ENCODE peak calls at places on chromosome 4, in ten cellular contexts. F, B, Q, K, Y, W, G, H, I and D are unnamed samples.

GRCh38 chr4:34365891-34366290 is 1878.4 kb downstream of the ARAP2 start:
- DNase-seq in F (no peak), B (no peak), Q (no peak), K (no peak), Y (no peak), W (no peak), G (no peak), H (no peak), I (no peak), D (no peak)

GRCh38 chr4:140309124-140309870 is 64.1 kb upstream of the SCOC start:
- DNase-seq in F (no peak), B (peak; percentile 13), Q (no peak), K (no peak), Y (no peak), W (peak; percentile 21), G (peak; percentile 47), H (no peak), I (no peak), D (no peak)

GRCh38 chr4:621296-622070 is 3.9 kb upstream of the PDE6B start:
- DNase-seq in F (no peak), B (peak; percentile 1), Q (no peak), K (no peak), Y (no peak), W (no peak), G (no peak), H (peak; percentile 11), I (no peak), D (no peak)

GRCh38 chr4:73753215-73753614 is 12.8 kb downstream of the CXCL8 start:
- DNase-seq in F (no peak), B (no peak), Q (no peak), K (no peak), Y (no peak), W (no peak), G (no peak), H (no peak), I (no peak), D (no peak)

GRCh38 chr4:122666527-122667245 is 45.8 kb upstream of the IL21 start:
- DNase-seq in F (no peak), B (no peak), Q (no peak), K (no peak), Y (peak; percentile 11), W (no peak), G (no peak), H (no peak), I (no peak), D (no peak)

GRCh38 chr4:40881096-40881495 is 131.3 kb downstream of the NSUN7 start:
- DNase-seq in F (no peak), B (no peak), Q (no peak), K (no peak), Y (no peak), W (no peak), G (no peak), H (no peak), I (no peak), D (no peak)

GRCh38 chr4:112127736-112128322 is 17.4 kb upstream of the FAM241A start:
- DNase-seq in F (no peak), B (no peak), Q (no peak), K (no peak), Y (no peak), W (no peak), G (no peak), H (no peak), I (no peak), D (no peak)

GRCh38 chr4:30728291-30728690 is 8.1 kb downstream of the PCDH7 start:
- DNase-seq in F (no peak), B (no peak), Q (no peak), K (no peak), Y (no peak), W (no peak), G (no peak), H (no peak), I (no peak), D (no peak)

GRCh38 chr4:94721310-94721709 is 36.4 kb upstream of the BMPR1B start:
- DNase-seq in F (no peak), B (no peak), Q (no peak), K (no peak), Y (no peak), W (no peak), G (no peak), H (no peak), I (no peak), D (no peak)

GRCh38 chr4:66052426-66052825 is 382.1 kb upstream of the EPHA5 start:
- DNase-seq in F (no peak), B (no peak), Q (no peak), K (no peak), Y (no peak), W (no peak), G (no peak), H (no peak), I (no peak), D (no peak)

GRCh38 chr4:84531689-84532088 is 32.6 kb upstream of the NKX6-1 start:
- DNase-seq in F (no peak), B (no peak), Q (no peak), K (no peak), Y (no peak), W (no peak), G (no peak), H (no peak), I (no peak), D (no peak)

GRCh38 chr4:156111706-156112105 is 158.0 kb upstream of the CTSO start:
- DNase-seq in F (no peak), B (no peak), Q (no peak), K (no peak), Y (no peak), W (no peak), G (no peak), H (no peak), I (no peak), D (no peak)
- H3K27ac ChIP-seq in F (no peak overlapping the region), B (no peak overlapping the region), Q (no peak overlapping the region), K (no peak overlapping the region), Y (no peak overlapping the region), W (no peak overlapping the region), G (peak overlapping the region; percentile 36), H (no peak overlapping the region), I (no peak overlapping the region), D (no peak overlapping the region)

GRCh38 chr4:113962719-113963274 is 16.6 kb downstream of the ARSJ start:
- DNase-seq in F (no peak), B (no peak), Q (no peak), K (no peak), Y (no peak), W (no peak), G (no peak), H (no peak), I (no peak), D (no peak)
- H3K4me1 ChIP-seq in F (peaks cover 13% of the 10 kb centered on the region), B (peaks cover 11% of the 10 kb centered on the region), Q (no peaks in the 10 kb centered on the region), K (no peaks in the 10 kb centered on the region), Y (peaks cover 31% of the 10 kb centered on the region), W (peaks cover 4% of the 10 kb centered on the region), G (no peaks in the 10 kb centered on the region), H (peaks cover 2% of the 10 kb centered on the region), I (no peaks in the 10 kb centered on the region), D (no peaks in the 10 kb centered on the region)

GRCh38 chr4:7939377-7940108 is at the start of gene AFAP1:
- DNase-seq in F (peak; percentile 92), B (peak; percentile 92), Q (peak; percentile 96), K (peak; percentile 89), Y (peak; percentile 97), W (peak; percentile 90), G (peak; percentile 92), H (peak; percentile 91), I (peak; percentile 88), D (peak; percentile 90)
- H3K27ac ChIP-seq in F (peak within 1 kb of the TSS; percentile 91), B (peak within 1 kb of the TSS; percentile 87), Q (peak within 1 kb of the TSS; percentile 69), K (peak within 1 kb of the TSS; percentile 31), Y (peak within 1 kb of the TSS; percentile 90), W (peak within 1 kb of the TSS; percentile 93), G (no peak within 1 kb of the TSS), H (peak within 1 kb of the TSS; percentile 63), I (peak within 1 kb of the TSS; percentile 58), D (peak within 1 kb of the TSS; percentile 57)

DNA sequence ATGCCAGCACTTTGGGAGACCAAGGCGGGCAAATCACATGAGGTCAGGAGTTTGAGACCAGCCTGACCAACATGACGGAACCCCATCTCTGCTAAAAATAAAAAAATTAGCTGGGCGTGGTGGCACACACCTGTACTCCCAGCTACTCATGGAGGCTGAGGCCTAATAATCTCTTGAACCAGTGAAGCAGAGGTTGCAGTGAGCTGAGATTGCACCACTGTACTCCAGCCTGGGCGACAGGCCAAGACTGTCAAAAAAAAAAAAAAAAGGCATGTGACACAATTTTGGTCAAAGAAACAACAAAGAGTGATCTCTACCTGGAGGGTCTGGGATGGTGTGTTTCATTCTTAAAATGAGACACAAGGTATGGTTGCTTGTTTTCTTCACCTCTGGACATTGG is 188.2 kb upstream of the HS3ST1 start:
- DNase-seq in F (no peak), B (no peak), Q (no peak), K (no peak), Y (no peak), W (no peak), G (no peak), H (no peak), I (no peak), D (no peak)
- H3K4me1 ChIP-seq in F (no peaks in the 10 kb centered on the region), B (peaks cover 4% of the 10 kb centered on the region), Q (no peaks in the 10 kb centered on the region), K (no peaks in the 10 kb centered on the region), Y (peaks cover 30% of the 10 kb centered on the region), W (peaks cover 8% of the 10 kb centered on the region), G (no peaks in the 10 kb centered on the region), H (no peaks in the 10 kb centered on the region), I (no peaks in the 10 kb centered on the region), D (no peaks in the 10 kb centered on the region)

GRCh38 chr4:148054275-148054674 is 322.4 kb downstream of the ARHGAP10 start:
- DNase-seq in F (no peak), B (no peak), Q (no peak), K (no peak), Y (no peak), W (no peak), G (no peak), H (no peak), I (no peak), D (no peak)
- H3K27ac ChIP-seq in F (no peak overlapping the region), B (peak overlapping the region; percentile 43), Q (peak overlapping the region; percentile 72), K (no peak overlapping the region), Y (no peak overlapping the region), W (peak overlapping the region; percentile 90), G (no peak overlapping the region), H (no peak overlapping the region), I (no peak overlapping the region), D (peak overlapping the region; percentile 91)